ENCODE peak calls at places on chromosomes 3 and 15, in six cellular contexts. A is Peyer's patch, O is body of pancreas, V is GM12891, S is heart left ventricle, J is esophagus squamous epithelium. B is an unnamed sample.

GRCh38 chr3:189563841-189564563 is 67.2 kb upstream of the TP63 start:
- DNase-seq in A (no peak), O (no peak), V (no peak), S (no peak), J (no peak), B (no peak)

GRCh38 chr3:8741581-8742355 is 8.2 kb downstream of the CAV3 start:
- DNase-seq in A (no peak), O (no peak), V (no peak), S (peak), J (no peak), B (no peak)

GRCh38 chr3:174423936-174424335 is 435.2 kb upstream of the NAALADL2 start:
- DNase-seq in A (no peak), O (no peak), V (no peak), S (no peak), J (no peak), B (no peak)

GRCh38 chr3:40871411-40871810 is 327.9 kb upstream of the CTNNB1 start:
- DNase-seq in A (no peak), O (no peak), V (no peak), S (peak), J (no peak), B (no peak)

GRCh38 chr3:179652467-179653105 is at the start of gene USP13:
- DNase-seq in A (peak), O (peak), V (peak), S (peak), J (no peak), B (peak)

GRCh38 chr15:57201578-57201977 is 174.7 kb upstream of the CGNL1 start:
- DNase-seq in A (no peak), O (no peak), V (no peak), S (no peak), J (no peak), B (no peak)

GRCh38 chr15:94965593-94965992 is 734.2 kb downstream of the MCTP2 start:
- DNase-seq in A (no peak), O (no peak), V (no peak), S (no peak), J (no peak), B (no peak)

GRCh38 chr3:134366928-134367352 is 7.3 kb downstream of the AMOTL2 start:
- DNase-seq in A (peak), O (peak), V (no peak), S (peak), J (no peak), B (no peak)

GRCh38 chr3:42472555-42472954 is 29.9 kb upstream of the VIPR1 start:
- DNase-seq in A (no peak), O (no peak), V (no peak), S (no peak), J (no peak), B (no peak)

GRCh38 chr3:33663042-33663441 is 55.0 kb downstream of the CLASP2 start:
- DNase-seq in A (no peak), O (no peak), V (no peak), S (no peak), J (no peak), B (no peak)

GRCh38 chr3:46717447-46718231 is at the start of gene PRSS50:
- DNase-seq in A (peak), O (no peak), V (no peak), S (no peak), J (no peak), B (peak)

GRCh38 chr3:41681479-41681878 is 280.4 kb downstream of the ULK4 start:
- DNase-seq in A (no peak), O (no peak), V (no peak), S (no peak), J (no peak), B (peak)

GRCh38 chr3:170804095-170804494 is 65.9 kb downstream of the RPL22L1 start:
- DNase-seq in A (no peak), O (no peak), V (no peak), S (no peak), J (no peak), B (no peak)

GRCh38 chr3:124860599-124860998 is 26.6 kb downstream of the ITGB5 start:
- DNase-seq in A (peak), O (peak), V (no peak), S (peak), J (no peak), B (no peak)

DNA sequence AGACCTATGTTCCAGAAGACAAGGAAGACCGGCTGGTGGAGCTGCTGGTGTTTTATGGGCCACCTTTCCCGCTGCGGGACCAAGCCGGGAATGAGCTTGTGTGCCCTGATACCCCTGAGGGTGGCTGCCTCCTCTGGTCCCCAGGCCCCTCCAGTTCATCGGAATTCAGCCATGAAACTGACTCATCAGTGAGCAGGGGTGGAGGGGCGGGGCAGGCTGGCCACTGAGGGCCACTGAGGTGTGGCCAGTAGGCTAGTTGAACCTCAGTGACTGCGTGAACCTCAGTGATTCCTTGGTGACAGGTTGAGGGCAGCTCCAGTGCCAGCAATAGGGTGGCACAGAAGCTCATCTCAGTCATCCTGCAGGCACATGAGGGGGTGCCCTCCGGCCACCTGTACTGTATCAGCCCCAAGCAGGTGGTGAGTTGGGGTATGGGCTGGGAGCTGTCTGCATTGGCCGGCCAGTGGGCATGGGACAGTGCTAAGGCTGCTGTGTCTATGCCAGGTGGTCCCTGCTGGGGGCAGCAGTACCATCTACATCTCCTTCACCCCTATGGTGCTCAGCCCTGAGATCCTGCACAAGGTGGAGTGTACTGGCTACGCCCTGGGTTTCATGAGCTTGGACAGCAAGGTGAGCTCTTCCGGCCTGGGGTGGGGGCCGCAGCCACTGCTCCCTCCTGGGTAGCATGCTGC is 20.3 kb downstream of the ACAA1 start:
- DNase-seq in A (peak), O (peak), V (no peak), S (no peak), J (no peak), B (no peak)
- TF ChIP-seq POLR2A in A (no peak), O (no peak), V (no peak), S (no peak), J (no peak), B (no peak)

GRCh38 chr3:11567516-11568467 is 75.9 kb downstream of the VGLL4 start:
- DNase-seq in A (peak), O (no peak), V (no peak), S (no peak), J (no peak), B (no peak)
- TF ChIP-seq POLR2A in A (no peak), O (no peak), V (no peak), S (no peak), J (no peak), B (no peak)

DNA sequence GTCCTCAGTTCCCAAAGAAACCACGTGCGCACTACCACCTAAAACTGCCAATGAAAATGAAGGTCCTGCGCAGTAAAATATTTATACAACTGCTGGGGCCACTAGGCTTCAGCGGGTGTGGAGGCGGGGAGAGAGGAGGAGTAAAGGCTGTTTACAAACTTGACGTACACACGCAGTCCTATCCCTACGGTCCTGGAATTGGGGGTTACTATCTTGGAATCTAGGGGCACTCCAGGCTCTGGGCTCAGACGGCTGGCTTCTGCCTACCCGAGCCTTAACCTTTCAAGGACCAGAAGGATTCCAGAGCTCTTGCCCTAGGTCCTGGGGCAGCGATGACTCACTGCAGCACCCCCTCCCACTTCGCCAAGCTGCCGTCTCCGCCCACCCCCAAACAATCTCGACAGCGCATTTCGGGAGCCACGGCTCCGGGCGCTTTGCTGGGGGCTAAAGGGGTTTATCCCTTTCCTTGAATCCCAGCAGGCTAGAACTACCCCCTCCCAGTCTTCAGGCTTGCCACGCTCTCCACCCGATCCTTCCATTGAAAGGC is 3.0 kb downstream of the ADAMTS9 start:
- DNase-seq in A (peak), O (peak), V (no peak), S (peak), J (no peak), B (no peak)
- TF ChIP-seq POLR2A in A (no peak), O (peak), V (no peak), S (no peak), J (peak), B (no peak)

DNA sequence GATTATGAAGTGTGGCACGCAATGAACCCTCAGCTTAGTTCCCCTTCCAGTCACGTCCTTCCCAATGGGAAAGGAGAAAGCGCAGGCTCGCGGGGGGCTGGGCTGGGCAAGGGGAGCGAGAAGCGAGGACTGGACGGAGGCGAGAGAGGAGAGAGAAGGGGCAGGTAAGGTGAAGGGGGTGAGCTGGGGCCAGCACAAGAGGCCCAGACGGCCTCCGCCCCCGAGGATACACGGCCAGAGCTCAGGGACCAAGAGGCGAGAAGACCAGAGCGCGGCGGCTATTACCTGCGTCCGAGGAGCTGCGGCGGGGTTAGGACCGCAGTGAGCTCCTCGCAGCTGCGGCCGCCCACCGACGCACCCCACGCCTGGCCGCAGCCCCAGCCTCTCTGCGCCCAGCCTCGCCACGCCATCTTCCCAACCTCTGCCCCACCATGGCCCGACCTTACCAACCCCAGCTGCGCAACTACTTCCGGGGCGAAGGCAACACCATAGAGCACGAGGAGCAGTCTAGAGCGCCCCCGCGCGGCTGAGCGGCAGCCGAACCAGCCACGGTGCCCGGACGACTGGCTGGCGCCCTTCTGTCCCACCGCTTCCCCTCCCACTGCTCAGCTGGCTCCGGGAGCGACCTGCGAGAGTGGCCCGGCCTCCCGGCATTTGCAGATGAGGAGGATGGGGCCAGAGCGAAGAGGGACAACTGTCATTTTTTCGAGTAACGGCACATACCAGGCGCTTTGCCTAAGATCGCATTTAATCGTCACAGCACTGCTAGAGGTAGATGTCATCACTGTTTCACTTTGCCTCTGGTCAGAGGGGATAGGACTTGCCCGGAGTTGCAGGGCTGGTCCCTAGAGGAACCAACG is at the start of gene PARL:
- DNase-seq in A (peak), O (peak), V (peak), S (peak), J (peak), B (peak)
- TF ChIP-seq POLR2A in A (peak), O (peak), V (peak), S (no peak), J (peak), B (peak)

GRCh38 chr15:82829234-82829633 is 19.8 kb downstream of the WHAMM start:
- DNase-seq in A (no peak), O (no peak), V (no peak), S (no peak), J (no peak), B (no peak)
- TF ChIP-seq POLR2A in A (no peak), O (no peak), V (peak), S (no peak), J (no peak), B (no peak)

GRCh38 chr3:99659032-99659431 is 20.6 kb downstream of the COL8A1 start:
- DNase-seq in A (no peak), O (no peak), V (no peak), S (peak), J (no peak), B (peak)
- TF ChIP-seq POLR2A in A (no peak), O (no peak), V (no peak), S (no peak), J (no peak), B (no peak)

GRCh38 chr15:84840741-84841429 is 23.7 kb downstream of the ALPK3 start:
- DNase-seq in A (peak), O (peak), V (no peak), S (peak), J (no peak), B (no peak)
- TF ChIP-seq POLR2A in A (no peak), O (peak), V (no peak), S (no peak), J (no peak), B (no peak)

DNA sequence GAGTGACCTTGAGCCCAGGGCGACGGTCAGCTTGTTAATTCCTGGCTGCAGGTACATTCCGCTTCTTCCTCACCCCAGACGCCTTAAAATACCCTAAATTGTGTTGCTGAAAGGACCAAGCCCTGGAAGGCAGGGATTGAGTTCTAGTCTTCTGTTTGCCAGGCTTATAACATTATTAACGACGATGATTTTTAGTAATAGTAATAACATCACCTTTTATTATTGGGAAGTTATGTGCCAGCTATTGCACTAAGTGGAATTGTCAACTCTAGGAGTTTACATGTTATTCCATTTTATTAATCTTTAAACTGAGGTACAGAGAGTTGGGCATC is 409 bp downstream of the OXNAD1 start:
- DNase-seq in A (no peak), O (no peak), V (no peak), S (no peak), J (no peak), B (no peak)
- TF ChIP-seq POLR2A in A (peak), O (no peak), V (no peak), S (no peak), J (no peak), B (no peak)

GRCh38 chr15:39459538-39459937 is 121.3 kb upstream of the THBS1 start:
- DNase-seq in A (no peak), O (no peak), V (no peak), S (no peak), J (no peak), B (no peak)
- TF ChIP-seq POLR2A in A (no peak), O (no peak), V (no peak), S (no peak), J (no peak), B (no peak)